ENCODE peak calls at places on chromosomes 1 and 21, in four cellular contexts. Q is NCI-H187; D is activated CD4-positive, alpha-beta T cell treated with anti-CD3 and anti-CD28 coated beads, Interleukin-2, amount 50 U/mL, for 1 hour; R is tibial artery. J is an unnamed sample.

GRCh38 chr1:235327559-235328270 is at the start of gene ARID4B:
- DNase-seq in Q (no peak), R (no peak), D (no peak), J (no peak)

GRCh38 chr1:58200437-58200836 is 346.1 kb downstream of the OMA1 start:
- DNase-seq in Q (no peak), D (no peak), R (no peak), J (no peak)

GRCh38 chr1:6148497-6149241 is 31.5 kb downstream of the CHD5 start:
- DNase-seq in D (peak; percentile 60), R (no peak), Q (peak; percentile 69), J (peak; percentile 63)

GRCh38 chr1:84253891-84254290 is 47.6 kb upstream of the SAMD13 start:
- DNase-seq in D (no peak), R (peak; percentile 76), Q (no peak), J (peak; percentile 90)

GRCh38 chr1:17636612-17637011 is 97.1 kb downstream of the ARHGEF10L start:
- DNase-seq in D (no peak), Q (no peak), R (no peak), J (no peak)

GRCh38 chr1:63864224-63864623 is 90.4 kb downstream of the ROR1 start:
- DNase-seq in R (no peak), D (no peak), Q (no peak), J (no peak)

GRCh38 chr1:244863491-244864252 is 671 bp downstream of the HNRNPU start:
- DNase-seq in D (no peak), R (no peak), Q (no peak), J (no peak)

GRCh38 chr1:27402349-27402754 is 9.9 kb downstream of the GPR3 start:
- DNase-seq in D (peak; percentile 16), R (peak; percentile 94), Q (no peak), J (peak; percentile 74)

GRCh38 chr1:196403803-196404690 is 204.2 kb downstream of the KCNT2 start:
- DNase-seq in D (no peak), R (no peak), Q (no peak), J (no peak)

GRCh38 chr21:33244082-33244780 is 14.5 kb downstream of the IFNAR2 start:
- DNase-seq in R (no peak), D (no peak), Q (no peak), J (no peak)

GRCh38 chr1:213670692-213671023 is 317.1 kb upstream of the PROX1 start:
- DNase-seq in D (no peak), Q (no peak), R (no peak), J (no peak)

GRCh38 chr1:29686012-29686930 is 449.9 kb downstream of the PTPRU start:
- DNase-seq in D (no peak), R (peak; percentile 25), Q (no peak), J (no peak)

GRCh38 chr1:111733183-111733995 is 5.8 kb downstream of the INKA2 start:
- DNase-seq in D (no peak), Q (no peak), R (no peak), J (no peak)

GRCh38 chr1:234776875-234777849 is 167.2 kb upstream of the IRF2BP2 start:
- DNase-seq in Q (no peak), R (no peak), D (no peak), J (no peak)

GRCh38 chr1:23473037-23473800 is 10.8 kb downstream of the ASAP3 start:
- DNase-seq in D (no peak), Q (no peak), R (no peak), J (no peak)

GRCh38 chr1:229148041-229148671 is 122.8 kb upstream of the RAB4A start:
- DNase-seq in R (no peak), Q (peak; percentile 65), D (no peak), J (no peak)

J was measured in SK-MEL-5.